ENCODE peak calls at places on chromosomes 11 and 22, in ten cellular contexts. Q is GM23338, K is GM12891, G is stomach, T is K562, P is endothelial cell of umbilical vein, H is sigmoid colon, B is esophagus muscularis mucosa, L is vagina, O is prostate gland. I is an unnamed sample.

GRCh38 chr11:2673871-2674471 is 25.8 kb downstream of the KCNQ1OT1 start:
- DNase-seq in P (no peak), L (peak; percentile 61), O (no peak), K (no peak), H (peak; percentile 62), T (no peak), Q (no peak), G (peak; percentile 24), B (no peak), I (no peak)

GRCh38 chr11:116193321-116194114 is 579.3 kb downstream of the BUD13 start:
- DNase-seq in G (peak; percentile 67), K (no peak), Q (peak; percentile 88), B (no peak), P (peak; percentile 23), T (no peak), O (peak; percentile 89), H (peak; percentile 68), L (no peak), I (peak; percentile 60)

GRCh38 chr11:93512073-93512475 is 31.1 kb downstream of the SMCO4 start:
- DNase-seq in L (no peak), O (no peak), H (no peak), P (no peak), B (no peak), Q (no peak), K (no peak), G (no peak), T (no peak), I (no peak)

GRCh38 chr11:119538748-119539147 is 115.8 kb upstream of the THY1 start:
- DNase-seq in O (no peak), H (no peak), T (no peak), L (peak; percentile 9), K (no peak), B (no peak), Q (no peak), P (no peak), G (no peak), I (no peak)

GRCh38 chr11:9103542-9104276 is 12.3 kb upstream of the SCUBE2 start:
- DNase-seq in Q (no peak), T (no peak), P (no peak), O (peak; percentile 51), G (peak; percentile 77), H (no peak), K (no peak), L (no peak), B (peak; percentile 89), I (no peak)

GRCh38 chr22:30296851-30297250 is 7.5 kb upstream of the CASTOR1 start:
- DNase-seq in O (no peak), H (no peak), K (no peak), P (no peak), T (no peak), L (no peak), Q (no peak), G (no peak), B (no peak), I (no peak)

GRCh38 chr11:36187618-36188017 is 101.6 kb downstream of the COMMD9 start:
- DNase-seq in L (no peak), O (no peak), H (no peak), Q (no peak), T (no peak), P (no peak), B (no peak), K (no peak), G (no peak), I (no peak)

GRCh38 chr11:63769719-63770443 is 1.3 kb upstream of the ZFTA start:
- DNase-seq in L (no peak), P (peak; percentile 21), K (no peak), O (no peak), Q (peak; percentile 58), H (peak; percentile 67), B (no peak), T (no peak), G (no peak), I (no peak)

GRCh38 chr11:93567406-93567819 is 24.2 kb upstream of the SMCO4 start:
- DNase-seq in T (no peak), G (peak; percentile 90), P (no peak), K (no peak), O (peak; percentile 70), H (peak; percentile 71), L (no peak), B (no peak), Q (no peak), I (peak; percentile 39)

GRCh38 chr22:37205046-37205445 is 7.2 kb downstream of the SSTR3 start:
- DNase-seq in K (no peak), B (no peak), T (no peak), P (no peak), L (no peak), G (no peak), H (no peak), O (no peak), Q (no peak), I (no peak)

GRCh38 chr11:829116-829945 is 1.6 kb downstream of the CRACR2B start:
- DNase-seq in O (no peak), Q (peak; percentile 64), T (no peak), L (no peak), H (no peak), P (peak; percentile 92), B (no peak), K (no peak), G (peak; percentile 64), I (peak; percentile 58)

GRCh38 chr22:36546092-36546804 is 17.3 kb upstream of the EIF3D start:
- DNase-seq in H (no peak), T (peak; percentile 75), K (peak; percentile 37), Q (peak; percentile 92), P (peak; percentile 54), B (no peak), O (peak; percentile 14), G (no peak), L (no peak), I (peak; percentile 25)

GRCh38 chr11:122342089-122342749 is 226.2 kb upstream of the BLID start:
- DNase-seq in H (no peak), P (no peak), L (no peak), Q (no peak), K (no peak), B (no peak), G (no peak), T (no peak), O (no peak), I (no peak)

GRCh38 chr11:19520681-19521080 is 192.0 kb upstream of the NAV2 start:
- DNase-seq in P (no peak), H (no peak), O (no peak), G (no peak), L (no peak), Q (no peak), K (no peak), B (no peak), T (no peak), I (no peak)

GRCh38 chr11:10931761-10932700 is 74.2 kb upstream of the ZBED5 start:
- DNase-seq in G (no peak), Q (peak; percentile 72), H (no peak), K (no peak), T (no peak), P (no peak), O (peak; percentile 81), L (no peak), B (peak; percentile 8), I (peak; percentile 36)

GRCh38 chr22:44245867-44246266 is 65.1 kb downstream of the PARVG start:
- DNase-seq in H (no peak), P (no peak), G (peak; percentile 20), Q (no peak), K (no peak), O (no peak), L (no peak), T (no peak), B (peak; percentile 70), I (no peak)

GRCh38 chr11:127493330-127493729 is 492.8 kb upstream of the KIRREL3 start:
- DNase-seq in O (no peak), L (no peak), Q (peak; percentile 59), P (no peak), K (no peak), T (peak; percentile 1), B (peak; percentile 24), G (no peak), H (no peak), I (no peak)

GRCh38 chr11:110430267-110431211 is 791 bp downstream of the FDX1 start:
- DNase-seq in T (no peak), B (no peak), H (peak; percentile 67), L (no peak), Q (peak; percentile 64), O (peak; percentile 34), K (peak; percentile 37), P (peak; percentile 60), G (peak; percentile 29), I (peak; percentile 61)

GRCh38 chr22:27879923-27880322 is 39.1 kb downstream of the PITPNB start:
- DNase-seq in L (no peak), T (peak; percentile 35), P (peak; percentile 57), K (no peak), B (no peak), O (no peak), Q (peak; percentile 79), G (no peak), H (no peak), I (no peak)

GRCh38 chr11:122071680-122072321 is 44.2 kb downstream of the BLID start:
- DNase-seq in G (no peak), K (no peak), H (no peak), T (no peak), Q (peak; percentile 12), B (no peak), P (no peak), O (peak; percentile 10), L (no peak), I (no peak)

GRCh38 chr11:124674571-124674970 is 867 bp downstream of the SPA17 start:
- DNase-seq in Q (no peak), O (no peak), L (no peak), H (no peak), K (no peak), P (no peak), B (no peak), G (no peak), T (no peak), I (no peak)

GRCh38 chr22:46619830-46620501 is at the start of gene GRAMD4:
- DNase-seq in H (peak; percentile 82), G (no peak), Q (no peak), P (no peak), K (no peak), L (no peak), T (peak; percentile 20), O (no peak), B (no peak), I (no peak)
- TF ChIP-seq POLR2AphosphoS5 in H (peak; percentile 28), G (no peak), Q (no peak), P (no peak), K (no peak), L (no peak), T (no peak), O (no peak), B (no peak), I (no peak)

GRCh38 chr22:31620756-31621480 is 41.1 kb downstream of the PISD start:
- DNase-seq in T (no peak), Q (no peak), O (no peak), P (no peak), G (no peak), B (no peak), L (no peak), K (no peak), H (no peak), I (no peak)
- TF ChIP-seq POLR2AphosphoS5 in T (no peak), Q (no peak), O (no peak), P (no peak), G (no peak), B (no peak), L (no peak), K (peak; percentile 44), H (no peak), I (no peak)

GRCh38 chr11:6234314-6235031 is at the start of gene FHIP1B:
- DNase-seq in L (peak; percentile 100), G (peak; percentile 100), H (peak; percentile 100), Q (peak; percentile 100), B (peak; percentile 100), T (peak; percentile 99), O (peak; percentile 100), P (peak; percentile 100), K (peak; percentile 87), I (peak; percentile 100)
- TF ChIP-seq POLR2AphosphoS5 in L (peak; percentile 73), G (peak; percentile 82), H (peak; percentile 60), Q (peak; percentile 82), B (peak; percentile 75), T (peak; percentile 56), O (peak; percentile 96), P (peak; percentile 49), K (no peak), I (peak; percentile 87)

GRCh38 chr22:40499187-40499753 is 128.9 kb downstream of the SGSM3 start:
- DNase-seq in H (no peak), P (peak; percentile 89), G (peak; percentile 37), K (peak; percentile 15), O (no peak), L (no peak), Q (no peak), T (peak; percentile 70), B (no peak), I (no peak)
- TF ChIP-seq POLR2AphosphoS5 in H (peak; percentile 30), P (peak; percentile 67), G (peak; percentile 56), K (no peak), O (peak; percentile 20), L (peak; percentile 45), Q (no peak), T (peak; percentile 53), B (peak; percentile 53), I (no peak)